ENCODE peak calls at places on chromosomes 16 and 17, in six cellular contexts. H is NCI-H1105; F is amygdala; L is stimulated activated CD4-positive, alpha-beta T cell treated with anti-CD3 and anti-CD28 coated beads, TNF-alpha, amount 100 ng/mL, for 1 hour; S is amniotic stem cell; I is stimulated activated naive CD4-positive, alpha-beta T cell. J is an unnamed sample.
A peak's percentile ranks its signal among the peaks of the same experiment; 100 is the strongest.

GRCh38 chr17:50240876-50241275 is 33.4 kb upstream of the TMEM92 start:
- DNase-seq in H (no peak), F (no peak), L (no peak), S (no peak), I (no peak), J (no peak)

GRCh38 chr17:17754719-17755686 is 73.7 kb downstream of the RAI1 start:
- DNase-seq in H (no peak), F (no peak), L (no peak), S (no peak), I (no peak), J (no peak)

GRCh38 chr17:72810991-72811508 is 281.4 kb downstream of the SLC39A11 start:
- DNase-seq in H (no peak), F (no peak), L (no peak), S (no peak), I (no peak), J (no peak)

GRCh38 chr16:86117756-86118155 is 218.8 kb downstream of the IRF8 start:
- DNase-seq in H (no peak), F (no peak), L (no peak), S (no peak), I (no peak), J (no peak)

GRCh38 chr16:54125751-54126655 is 160.6 kb downstream of the IRX3 start:
- DNase-seq in H (no peak), F (no peak), L (no peak), S (no peak), I (no peak), J (no peak)

GRCh38 chr17:29140051-29140582 is 40.1 kb downstream of the MYO18A start:
- DNase-seq in H (no peak), F (peak; percentile 61), L (peak; percentile 38), S (no peak), I (peak; percentile 71), J (peak; percentile 54)

GRCh38 chr17:44170499-44171201 is at the start of gene ASB16:
- DNase-seq in H (no peak), F (no peak), L (no peak), S (no peak), I (no peak), J (no peak)

GRCh38 chr17:47797797-47798196 is 23.8 kb downstream of the OSBPL7 start:
- DNase-seq in H (no peak), F (no peak), L (no peak), S (no peak), I (no peak), J (no peak)

GRCh38 chr17:70208825-70209555 is 39.7 kb downstream of the KCNJ2 start:
- DNase-seq in H (no peak), F (no peak), L (no peak), S (no peak), I (no peak), J (no peak)

GRCh38 chr17:50883850-50884291 is 17.7 kb upstream of the TOB1 start:
- DNase-seq in H (no peak), F (no peak), L (no peak), S (no peak), I (no peak), J (no peak)

GRCh38 chr17:64028874-64029464 is 8.5 kb upstream of the ICAM2 start:
- DNase-seq in H (peak; percentile 14), F (peak; percentile 3), L (peak; percentile 54), S (peak; percentile 65), I (peak; percentile 56), J (peak; percentile 67)

GRCh38 chr17:792277-792676 is 10.1 kb downstream of the MRM3 start:
- DNase-seq in H (no peak), F (no peak), L (no peak), S (no peak), I (no peak), J (no peak)

GRCh38 chr16:65731840-65732239 is 610.0 kb upstream of the CDH11 start:
- DNase-seq in H (no peak), F (no peak), L (no peak), S (no peak), I (no peak), J (no peak)

GRCh38 chr16:49193596-49193995 is 88.0 kb downstream of the CBLN1 start:
- DNase-seq in H (no peak), F (no peak), L (no peak), S (no peak), I (no peak), J (no peak)

GRCh38 chr17:17669851-17670232 is 11.4 kb upstream of the RAI1 start:
- DNase-seq in H (no peak), F (no peak), L (no peak), S (no peak), I (no peak), J (no peak)

GRCh38 chr16:13231365-13231764 is 330.0 kb downstream of the SHISA9 start:
- DNase-seq in H (no peak), F (no peak), L (no peak), S (no peak), I (no peak), J (no peak)

GRCh38 chr17:17224137-17224536 is 12.8 kb downstream of the FLCN start:
- DNase-seq in H (no peak), F (no peak), L (no peak), S (no peak), I (no peak), J (no peak)

GRCh38 chr17:53571342-53571741 is 251.4 kb upstream of the KIF2B start:
- DNase-seq in H (no peak), F (no peak), L (no peak), S (no peak), I (no peak), J (no peak)